ENCODE peak calls at places on chromosome 18, in five cellular contexts. D, R, T, L and C are unnamed samples.

GRCh38 chr18:8963876-8964275 is 138.6 kb upstream of the NDUFV2 start:
- DNase-seq in D (no peak), R (no peak), T (no peak), L (no peak), C (no peak)

GRCh38 chr18:68840554-68841263 is 42.8 kb downstream of the CCDC102B start:
- DNase-seq in D (peak; percentile 30), R (peak; percentile 97), T (peak; percentile 49), L (peak; percentile 55), C (peak; percentile 40)

GRCh38 chr18:23114171-23114881 is 21.0 kb upstream of the CABLES1 start:
- DNase-seq in D (no peak), R (peak; percentile 30), T (peak; percentile 25), L (no peak), C (peak; percentile 40)

GRCh38 chr18:77078671-77079070 is 53.9 kb downstream of the MBP start:
- DNase-seq in D (no peak), R (no peak), T (no peak), L (no peak), C (no peak)

GRCh38 chr18:51074605-51075004 is 44.6 kb downstream of the SMAD4 start:
- DNase-seq in D (no peak), R (no peak), T (no peak), L (no peak), C (no peak)

GRCh38 chr18:76670564-76671288 is 151.6 kb upstream of the ZNF236 start:
- DNase-seq in D (no peak), R (no peak), T (no peak), L (no peak), C (no peak)

GRCh38 chr18:1383465-1383864 is 478.8 kb downstream of the ADCYAP1 start:
- DNase-seq in D (no peak), R (no peak), T (no peak), L (no peak), C (no peak)

GRCh38 chr18:61628085-61628484 is 264.7 kb downstream of the RNF152 start:
- DNase-seq in D (no peak), R (peak; percentile 55), T (no peak), L (peak; percentile 17), C (no peak)

GRCh38 chr18:54767094-54767493 is 61.2 kb upstream of the RAB27B start:
- DNase-seq in D (no peak), R (no peak), T (peak; percentile 77), L (no peak), C (no peak)

GRCh38 chr18:47901624-47902362 is 28.7 kb downstream of the SMAD2 start:
- DNase-seq in D (no peak), R (no peak), T (no peak), L (no peak), C (no peak)

GRCh38 chr18:41170346-41170745 is 784.7 kb upstream of the PIK3C3 start:
- DNase-seq in D (no peak), R (peak; percentile 27), T (no peak), L (no peak), C (no peak)

GRCh38 chr18:63949068-63949737 is at the start of gene HMSD:
- DNase-seq in D (peak; percentile 23), R (no peak), T (peak; percentile 57), L (peak; percentile 74), C (peak; percentile 74)

GRCh38 chr18:79631761-79632446 is 47.7 kb upstream of the CTDP1 start:
- DNase-seq in D (no peak), R (no peak), T (no peak), L (no peak), C (no peak)

GRCh38 chr18:75105551-75106254 is 103.2 kb downstream of the PTGR3 start:
- DNase-seq in D (no peak), R (no peak), T (no peak), L (no peak), C (no peak)

DNA sequence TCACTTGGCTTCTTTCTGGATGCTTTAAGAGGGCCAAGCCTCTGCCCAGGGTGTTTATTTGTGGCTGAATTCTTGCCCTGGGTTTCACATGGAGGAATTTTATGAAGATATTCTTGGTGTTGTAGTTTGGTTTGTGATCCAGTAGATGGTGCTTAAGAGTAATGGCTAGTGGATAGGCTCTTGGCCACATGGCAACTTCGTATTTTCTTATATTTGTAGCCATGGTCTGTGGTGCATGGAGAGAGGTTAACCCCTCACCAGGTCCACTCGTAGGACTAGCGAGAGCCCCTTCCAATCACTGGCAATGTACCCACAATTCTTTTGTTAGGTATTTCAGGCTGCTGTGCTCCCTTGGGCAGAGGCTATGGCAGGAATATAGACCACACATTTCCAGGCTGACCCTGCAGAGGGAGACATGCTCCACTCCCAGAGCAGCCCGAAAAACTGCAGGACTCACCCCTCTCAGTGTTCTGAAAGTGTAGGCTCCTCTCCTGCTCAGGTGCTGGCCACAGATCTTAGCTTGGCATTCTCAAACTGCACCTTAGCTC is 582.1 kb upstream of the SETBP1 start:
- DNase-seq in D (no peak), R (peak; percentile 17), T (no peak), L (no peak), C (no peak)
- TF ChIP-seq CTCF in D (peak; percentile 19), R (no peak), T (no peak), L (no peak), C (no peak)

GRCh38 chr18:52897611-52898010 is 557.6 kb downstream of the DCC start:
- DNase-seq in D (no peak), R (no peak), T (no peak), L (no peak), C (no peak)

DNA sequence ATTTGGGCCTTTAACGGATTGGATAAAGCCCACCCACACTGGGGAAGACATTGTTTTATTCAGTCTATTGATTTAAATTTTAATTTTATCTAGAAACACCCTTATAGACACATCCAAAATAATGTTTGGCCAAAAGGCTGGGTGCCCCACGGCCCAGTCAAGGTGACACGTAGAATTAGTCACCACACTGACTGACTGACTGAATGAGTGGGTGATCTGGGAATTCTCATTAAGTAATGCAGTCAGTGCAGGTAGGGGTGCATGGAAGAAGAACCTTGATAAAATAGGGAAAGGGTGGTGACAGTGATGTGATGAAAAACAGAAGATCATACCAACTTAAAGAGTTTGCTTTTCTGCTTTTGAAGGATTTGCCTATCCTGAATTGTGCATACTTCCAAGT is 554.8 kb downstream of the DCC start:
- DNase-seq in D (no peak), R (no peak), T (no peak), L (no peak), C (no peak)
- H3K27ac ChIP-seq in D (no peak overlapping the region), R (no peak overlapping the region), T (no peak overlapping the region), L (no peak overlapping the region), C (no peak overlapping the region)

DNA sequence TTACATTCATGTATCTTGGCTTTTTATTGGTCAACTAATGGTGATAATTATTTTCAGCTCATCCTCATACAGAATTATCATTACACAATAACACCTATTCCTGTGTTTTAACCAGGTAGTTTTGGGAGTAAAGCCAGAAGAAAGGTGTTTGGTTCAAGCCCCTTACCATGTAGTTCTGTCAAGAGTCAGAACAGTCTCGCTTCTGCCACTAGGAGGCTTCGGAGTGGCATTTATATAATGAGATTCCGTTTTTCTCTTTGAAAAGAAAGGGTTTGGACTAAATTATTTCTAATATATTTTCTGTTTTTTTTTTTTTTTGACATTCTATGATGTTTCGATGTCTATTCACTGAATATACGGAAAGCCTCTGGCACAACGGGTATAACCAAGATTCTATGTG is 217.8 kb downstream of the CDH7 start:
- DNase-seq in D (no peak), R (no peak), T (no peak), L (no peak), C (no peak)
- TF ChIP-seq CTCF in D (peak; percentile 18), R (no peak), T (peak; percentile 13), L (no peak), C (no peak)

GRCh38 chr18:21049306-21049705 is 62.3 kb downstream of the ROCK1 start:
- DNase-seq in D (no peak), R (no peak), T (no peak), L (no peak), C (no peak)
- H3K27ac ChIP-seq in D (no peak overlapping the region), R (no peak overlapping the region), T (no peak overlapping the region), L (no peak overlapping the region), C (no peak overlapping the region)

GRCh38 chr18:7872569-7872968 is 305.5 kb downstream of the PTPRM start:
- DNase-seq in D (no peak), R (peak; percentile 62), T (no peak), L (peak; percentile 30), C (peak; percentile 78)
- TF ChIP-seq CTCF in D (no peak), R (peak; percentile 31), T (no peak), L (no peak), C (no peak)

GRCh38 chr18:12840382-12840781 is 43.7 kb downstream of the PTPN2 start:
- DNase-seq in D (no peak), R (no peak), T (no peak), L (no peak), C (no peak)
- H3K27ac ChIP-seq in D (no peak overlapping the region), R (no peak overlapping the region), T (peak overlapping the region; percentile 16), L (no peak overlapping the region), C (no peak overlapping the region)

GRCh38 chr18:3451166-3451988 is 1.4 kb downstream of the TGIF1 start:
- DNase-seq in D (peak; percentile 94), R (peak; percentile 89), T (peak; percentile 94), L (peak; percentile 89), C (peak; percentile 92)
- TF ChIP-seq CTCF in D (no peak), R (no peak), T (no peak), L (no peak), C (no peak)